ENCODE peak calls at places on chromosomes 1 and 21, in six cellular contexts. C is left ventricle myocardium inferior, K is GM06990, M is AG09319, G is progenitor cell of endocrine pancreas, D is foreskin fibroblast. V is an unnamed sample.

GRCh38 chr1:53393325-53393792 is 65.5 kb upstream of the LRP8 start:
- DNase-seq in D (peak; percentile 85), G (peak; percentile 87), K (peak; percentile 39), M (no peak), C (peak; percentile 73), V (peak; percentile 76)

GRCh38 chr21:38478782-38479181 is 19.5 kb downstream of the ERG start:
- DNase-seq in C (no peak), G (no peak), M (no peak), K (no peak), D (no peak), V (no peak)

GRCh38 chr21:45457161-45457831 is 52.3 kb downstream of the COL18A1 start:
- DNase-seq in M (no peak), K (no peak), G (no peak), C (no peak), D (no peak), V (no peak)

GRCh38 chr1:26961826-26962225 is 1.6 kb upstream of the KDF1 start:
- DNase-seq in K (no peak), G (no peak), D (peak; percentile 96), C (no peak), M (peak; percentile 54), V (no peak)

GRCh38 chr1:64199154-64199553 is 4.3 kb upstream of the UBE2U start:
- DNase-seq in K (no peak), G (no peak), C (no peak), M (no peak), D (peak; percentile 42), V (no peak)

GRCh38 chr1:88985033-88985432 is 7.4 kb downstream of the KYAT3 start:
- DNase-seq in K (no peak), M (peak; percentile 83), G (no peak), C (no peak), D (peak; percentile 93), V (no peak)

GRCh38 chr1:84693009-84693408 is 2.7 kb upstream of the SSX2IP start:
- DNase-seq in D (no peak), C (no peak), G (no peak), K (no peak), M (no peak), V (no peak)

GRCh38 chr21:35619184-35619583 is 441.1 kb downstream of the SETD4 start:
- DNase-seq in M (no peak), D (peak; percentile 79), K (no peak), G (no peak), C (no peak), V (no peak)

GRCh38 chr21:21101911-21102310 is 103.7 kb downstream of the NCAM2 start:
- DNase-seq in C (no peak), D (peak; percentile 6), G (no peak), M (no peak), K (no peak), V (no peak)

GRCh38 chr1:91885331-91885715 is 628 bp downstream of the TGFBR3 start:
- DNase-seq in D (peak; percentile 62), K (peak; percentile 61), G (no peak), C (peak; percentile 29), M (no peak), V (no peak)

GRCh38 chr1:218439541-218440295 is 94.6 kb downstream of the TGFB2 start:
- DNase-seq in C (no peak), G (no peak), M (no peak), K (no peak), D (no peak), V (no peak)

GRCh38 chr1:54934869-54935268 is 45.6 kb upstream of the TMEM61 start:
- DNase-seq in M (peak; percentile 89), K (no peak), G (no peak), C (no peak), D (peak; percentile 90), V (no peak)

GRCh38 chr1:2451744-2452582 is 24.1 kb upstream of the PLCH2 start:
- DNase-seq in M (peak; percentile 7), C (no peak), G (no peak), K (no peak), D (peak; percentile 96), V (no peak)

GRCh38 chr1:24566266-24566867 is 10.5 kb downstream of the NCMAP start:
- DNase-seq in M (no peak), D (no peak), K (no peak), C (no peak), G (no peak), V (no peak)

GRCh38 chr1:226990133-226990716 is 50.1 kb downstream of the COQ8A start:
- DNase-seq in D (no peak), K (peak; percentile 59), M (no peak), C (no peak), G (no peak), V (peak; percentile 56)

GRCh38 chr1:154557939-154558609 is 388 bp downstream of the UBE2Q1 start:
- DNase-seq in C (peak; percentile 66), D (peak; percentile 52), M (no peak), K (peak; percentile 55), G (peak; percentile 33), V (no peak)

GRCh38 chr1:108590947-108591346 is 31.0 kb downstream of the EEIG2 start:
- DNase-seq in C (no peak), K (no peak), M (peak; percentile 95), D (peak; percentile 85), G (no peak), V (no peak)

GRCh38 chr1:89148259-89148658 is 22.3 kb upstream of the GBP2 start:
- DNase-seq in C (no peak), G (no peak), D (no peak), M (no peak), K (no peak), V (no peak)

GRCh38 chr1:237012789-237013383 is 8.6 kb upstream of the MT1HL1 start:
- DNase-seq in D (no peak), C (peak; percentile 81), K (no peak), G (no peak), M (no peak), V (no peak)

GRCh38 chr1:152188673-152189591 is 29.9 kb upstream of the RPTN start:
- DNase-seq in M (no peak), C (peak; percentile 80), D (peak; percentile 74), K (peak; percentile 74), G (no peak), V (peak; percentile 65)

GRCh38 chr1:150981177-150981804 is 801 bp upstream of the ANXA9 start:
- DNase-seq in C (no peak), K (no peak), G (no peak), M (no peak), D (peak; percentile 27), V (no peak)

GRCh38 chr1:192609110-192610079 is 26.6 kb upstream of the RGS13 start:
- DNase-seq in G (no peak), D (peak; percentile 28), C (peak; percentile 25), M (no peak), K (peak; percentile 71), V (peak; percentile 76)

GRCh38 chr1:22773981-22774471 is 63.4 kb downstream of the EPHB2 start:
- DNase-seq in G (no peak), C (peak; percentile 74), M (peak; percentile 47), K (no peak), D (peak; percentile 78), V (no peak)

GRCh38 chr1:222583079-222583478 is 6.7 kb downstream of the TAF1A start:
- DNase-seq in G (no peak), C (no peak), M (no peak), K (peak; percentile 6), D (no peak), V (peak; percentile 30)

DNA sequence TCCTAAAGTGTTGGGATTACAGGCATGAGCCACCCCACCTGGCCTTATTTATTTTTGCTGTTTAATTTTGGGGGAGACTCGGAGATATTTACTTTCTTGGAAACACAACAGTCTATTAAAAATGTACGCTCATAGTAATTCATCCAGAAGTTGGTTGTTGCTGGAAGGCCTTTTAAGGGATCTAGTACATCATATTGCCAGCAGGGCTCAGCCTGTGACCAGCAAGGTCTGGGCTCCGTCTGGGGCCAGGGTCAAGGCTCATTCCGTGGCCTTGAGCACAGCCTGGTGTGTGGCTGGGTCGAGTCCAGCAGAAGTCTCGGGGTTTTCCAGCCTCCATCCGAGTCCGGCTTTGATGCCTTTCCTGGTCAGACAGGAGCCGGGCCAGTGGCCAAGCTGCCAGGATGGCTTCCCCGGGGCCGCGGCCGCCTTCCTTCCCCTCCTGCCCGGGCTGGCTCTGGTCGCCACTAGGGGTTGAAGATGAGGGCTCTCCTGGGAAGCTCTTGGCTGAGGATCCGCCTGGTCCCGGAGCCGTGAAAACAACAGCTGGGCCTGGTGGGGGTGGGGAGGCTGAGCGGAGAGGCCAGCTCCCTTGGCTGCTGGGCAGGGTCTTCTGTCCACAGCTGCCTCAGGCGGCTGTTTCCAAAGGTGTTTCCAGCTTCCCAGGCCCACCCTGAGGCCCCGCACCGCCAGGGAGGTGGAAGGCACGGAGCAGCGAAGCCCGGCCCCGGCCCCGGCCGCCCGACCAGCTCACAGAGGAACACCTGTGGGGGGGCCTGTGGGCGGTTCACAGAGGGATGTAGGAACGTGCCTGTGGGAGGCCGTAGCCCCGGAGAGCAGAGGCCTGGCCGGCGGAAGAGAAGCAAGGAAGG is 5.1 kb upstream of the VWA1 start:
- DNase-seq in M (peak; percentile 18), K (no peak), D (peak; percentile 72), C (peak; percentile 87), G (no peak), V (peak; percentile 22)
- TF ChIP-seq CTCF in M (peak; percentile 15), K (no peak), D (no peak), C (peak; percentile 52), G (peak; percentile 17), V (no peak)

DNA sequence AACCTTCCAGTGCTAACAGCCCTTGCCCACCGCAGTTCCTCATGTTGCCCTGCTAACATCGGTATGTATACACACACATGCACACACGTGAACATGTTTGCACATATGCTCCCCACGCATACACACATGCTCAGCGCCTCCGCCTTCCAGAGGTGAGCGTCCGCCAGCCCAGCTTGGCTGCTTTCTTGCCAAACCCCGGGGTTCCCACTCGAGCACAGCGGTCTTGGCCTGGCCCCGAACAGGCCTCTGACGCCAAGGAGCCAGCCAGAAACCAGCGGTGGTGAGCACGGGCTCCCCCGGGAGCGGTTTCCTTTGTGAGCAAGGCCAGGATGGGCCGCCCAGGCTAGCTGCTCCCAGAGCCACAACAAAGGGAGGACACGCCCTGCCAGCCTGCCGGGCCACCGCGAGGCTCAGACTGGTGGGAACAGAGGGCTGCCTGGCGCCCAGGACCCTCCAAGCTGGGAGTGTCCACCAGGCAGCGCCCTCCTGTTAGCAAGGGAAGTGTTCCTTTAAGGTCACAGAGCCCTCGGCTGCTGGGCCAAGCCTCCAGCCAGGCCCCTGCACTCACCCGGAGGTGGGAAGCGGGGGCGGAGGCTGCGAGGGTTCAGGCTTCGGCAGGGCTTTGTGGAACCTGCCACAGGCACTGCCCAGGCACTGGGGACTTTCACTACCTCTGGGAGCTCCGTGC is 65.4 kb downstream of the ALPL start:
- DNase-seq in C (peak; percentile 77), K (no peak), D (peak; percentile 17), G (no peak), M (no peak), V (no peak)
- TF ChIP-seq CTCF in C (peak; percentile 37), K (no peak), D (no peak), G (no peak), M (no peak), V (no peak)

GRCh38 chr21:18722193-18722592 is 318.6 kb upstream of the TMPRSS15 start:
- DNase-seq in G (no peak), M (no peak), K (no peak), C (no peak), D (no peak), V (no peak)

DNA sequence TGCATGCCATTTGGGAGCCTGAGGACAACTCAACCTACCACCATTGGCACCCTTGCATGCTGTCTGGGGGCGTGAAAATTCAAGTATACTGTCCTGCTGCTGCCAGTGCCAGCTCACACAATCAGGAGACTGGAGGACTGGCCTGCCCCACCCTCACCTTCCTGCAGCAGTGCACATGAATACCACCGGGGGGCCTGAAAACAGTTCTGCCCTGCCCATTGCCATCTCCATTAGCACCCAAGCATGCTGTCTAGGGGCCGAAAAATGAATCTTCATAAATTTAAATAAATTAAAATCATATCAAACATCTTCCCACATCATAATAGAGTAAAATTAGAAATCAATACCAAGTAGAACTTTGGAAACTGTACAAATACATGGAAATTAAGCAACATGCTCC is 322.1 kb upstream of the TMPRSS15 start:
- DNase-seq in C (no peak), D (no peak), K (no peak), M (no peak), G (no peak), V (no peak)
- TF ChIP-seq CTCF in C (no peak), D (no peak), K (no peak), M (no peak), G (no peak), V (no peak)

GRCh38 chr1:73998348-73998959 is 199.5 kb downstream of the LRRIQ3 start:
- DNase-seq in K (peak; percentile 15), D (peak; percentile 10), C (no peak), M (no peak), G (no peak), V (peak; percentile 8)
- TF ChIP-seq CTCF in K (peak; percentile 22), D (peak; percentile 20), C (peak; percentile 61), M (peak; percentile 32), G (peak; percentile 76), V (peak; percentile 17)